ENCODE peak calls at places on chromosome 5, in four cellular contexts. One of them, this sample, is unnamed.

GRCh38 chr5:103307470-103307869 is 48.9 kb downstream of the MACIR start:
- DNase-seq in astrocyte of the hippocampus: no peak
- DNase-seq in activated B cell treated with CpG ODN at 0.5 μM for 24 hours: no peak
- DNase-seq in endothelial cell: no peak
- DNase-seq in this sample: no peak

GRCh38 chr5:73284985-73285384 is 112.0 kb downstream of the TMEM174 start:
- DNase-seq in astrocyte of the hippocampus: no peak
- DNase-seq in endothelial cell: no peak
- DNase-seq in activated B cell treated with CpG ODN at 0.5 μM for 24 hours: no peak
- DNase-seq in this sample: no peak

GRCh38 chr5:42851441-42851840 is 39.7 kb upstream of the SELENOP start:
- DNase-seq in activated B cell treated with CpG ODN at 0.5 μM for 24 hours: no peak
- DNase-seq in endothelial cell: no peak
- DNase-seq in astrocyte of the hippocampus: no peak
- DNase-seq in this sample: no peak

GRCh38 chr5:151151793-151152192 is 5.8 kb downstream of the ANXA6 start:
- DNase-seq in activated B cell treated with CpG ODN at 0.5 μM for 24 hours: no peak
- DNase-seq in astrocyte of the hippocampus: no peak
- DNase-seq in endothelial cell: no peak
- DNase-seq in this sample: no peak

GRCh38 chr5:77295863-77296378 is 85.4 kb downstream of the PDE8B start:
- DNase-seq in endothelial cell: no peak
- DNase-seq in activated B cell treated with CpG ODN at 0.5 μM for 24 hours: no peak
- DNase-seq in astrocyte of the hippocampus: no peak
- DNase-seq in this sample: no peak

GRCh38 chr5:76724871-76725270 is 8.9 kb downstream of the F2R start:
- DNase-seq in astrocyte of the hippocampus: peak
- DNase-seq in endothelial cell: no peak
- DNase-seq in activated B cell treated with CpG ODN at 0.5 μM for 24 hours: no peak
- DNase-seq in this sample: no peak

GRCh38 chr5:35182541-35183242 is 47.6 kb downstream of the PRLR start:
- DNase-seq in endothelial cell: no peak
- DNase-seq in activated B cell treated with CpG ODN at 0.5 μM for 24 hours: no peak
- DNase-seq in astrocyte of the hippocampus: no peak
- DNase-seq in this sample: no peak

GRCh38 chr5:3715048-3715447 is 119.4 kb downstream of the IRX1 start:
- DNase-seq in activated B cell treated with CpG ODN at 0.5 μM for 24 hours: no peak
- DNase-seq in endothelial cell: no peak
- DNase-seq in astrocyte of the hippocampus: no peak
- DNase-seq in this sample: no peak

GRCh38 chr5:2015961-2016360 is 133.2 kb upstream of the IRX4 start:
- DNase-seq in activated B cell treated with CpG ODN at 0.5 μM for 24 hours: no peak
- DNase-seq in astrocyte of the hippocampus: no peak
- DNase-seq in endothelial cell: no peak
- DNase-seq in this sample: peak

GRCh38 chr5:175491223-175491622 is 12.9 kb downstream of the SFXN1 start:
- DNase-seq in endothelial cell: no peak
- DNase-seq in activated B cell treated with CpG ODN at 0.5 μM for 24 hours: no peak
- DNase-seq in astrocyte of the hippocampus: no peak
- DNase-seq in this sample: no peak

GRCh38 chr5:151480859-151481258 is 33.5 kb downstream of the SLC36A1 start:
- DNase-seq in activated B cell treated with CpG ODN at 0.5 μM for 24 hours: no peak
- DNase-seq in endothelial cell: no peak
- DNase-seq in astrocyte of the hippocampus: peak
- DNase-seq in this sample: peak

GRCh38 chr5:93193756-93194155 is 387.3 kb downstream of the NR2F1-AS1 start:
- DNase-seq in activated B cell treated with CpG ODN at 0.5 μM for 24 hours: no peak
- DNase-seq in endothelial cell: no peak
- DNase-seq in astrocyte of the hippocampus: peak
- DNase-seq in this sample: no peak